ENCODE peak calls at places on chromosomes 2 and 18, in four cellular contexts. B is H1, J is HepG2, R is GM12878. Z is an unnamed sample.

GRCh38 chr18:7872569-7872968 is 305.5 kb downstream of the PTPRM start:
- DNase-seq in R (no peak), J (peak), B (no peak), Z (peak)

GRCh38 chr2:74835831-74836674 is 2.1 kb downstream of the HK2 start:
- DNase-seq in J (peak), R (no peak), B (no peak), Z (peak)

GRCh38 chr18:52652451-52652850 is 312.5 kb downstream of the DCC start:
- DNase-seq in B (no peak), R (no peak), J (no peak), Z (no peak)

GRCh38 chr18:50944245-50944917 is 23.5 kb upstream of the ELAC1 start:
- DNase-seq in B (no peak), J (no peak), R (no peak), Z (no peak)

GRCh38 chr2:134663451-134663850 is 55.3 kb downstream of the TMEM163 start:
- DNase-seq in R (no peak), B (no peak), J (no peak), Z (no peak)

GRCh38 chr2:65128297-65129190 is 1.4 kb downstream of the RAB1A start:
- DNase-seq in B (no peak), J (no peak), R (no peak), Z (no peak)

GRCh38 chr2:161386228-161386627 is 29.9 kb upstream of the TBR1 start:
- DNase-seq in J (no peak), R (peak), B (no peak), Z (no peak)

GRCh38 chr2:176085861-176086771 is 2.4 kb upstream of the EVX2 start:
- DNase-seq in B (no peak), R (no peak), J (peak), Z (peak)

GRCh38 chr2:141105763-141106162 is 1025.1 kb downstream of the LRP1B start:
- DNase-seq in R (no peak), B (no peak), J (no peak), Z (no peak)

GRCh38 chr2:201984800-201985525 is 48.7 kb upstream of the FZD7 start:
- DNase-seq in B (no peak), J (no peak), R (no peak), Z (peak)

GRCh38 chr2:26435106-26435505 is 33.4 kb downstream of the DRC1 start:
- DNase-seq in B (no peak), R (no peak), J (no peak), Z (no peak)

GRCh38 chr2:2796207-2796606 is 465.1 kb upstream of the MYT1L start:
- DNase-seq in B (no peak), J (no peak), R (no peak), Z (no peak)

GRCh38 chr2:160652236-160652635 is 158.6 kb upstream of the RBMS1 start:
- DNase-seq in B (no peak), R (no peak), J (no peak), Z (no peak)

GRCh38 chr2:26469092-26469710 is 8.7 kb downstream of the OTOF start:
- DNase-seq in J (peak), B (peak), R (peak), Z (peak)

GRCh38 chr2:179240481-179241451 is 23.9 kb downstream of the SESTD1 start:
- DNase-seq in R (no peak), J (peak), B (no peak), Z (no peak)

GRCh38 chr18:23812566-23813440 is 123.5 kb downstream of the LAMA3 start:
- DNase-seq in B (no peak), J (no peak), R (no peak), Z (peak)

GRCh38 chr2:219314804-219315468 is 5.7 kb upstream of the PTPRN start:
- DNase-seq in B (no peak), R (no peak), J (no peak), Z (no peak)

GRCh38 chr2:37500031-37500430 is 155.6 kb downstream of the QPCT start:
- DNase-seq in R (no peak), B (no peak), J (no peak), Z (no peak)

GRCh38 chr2:188963738-188964137 is 10.4 kb upstream of the COL3A1 start:
- DNase-seq in B (no peak), J (no peak), R (no peak), Z (no peak)

GRCh38 chr18:58529714-58530354 is 99.1 kb downstream of the ALPK2 start:
- DNase-seq in B (peak), J (peak), R (no peak), Z (peak)

GRCh38 chr18:57347784-57348183 is 4.6 kb upstream of the ST8SIA3 start:
- DNase-seq in R (no peak), B (no peak), J (no peak), Z (no peak)

GRCh38 chr18:26383454-26384270 is 157.4 kb downstream of the TAF4B start:
- DNase-seq in B (no peak), R (peak), J (peak), Z (peak)

GRCh38 chr18:24703316-24703715 is 242.9 kb downstream of the HRH4 start:
- DNase-seq in R (no peak), J (no peak), B (no peak), Z (no peak)

GRCh38 chr2:31286961-31287550 is 53.1 kb downstream of the EHD3 start:
- DNase-seq in B (no peak), J (no peak), R (no peak), Z (no peak)

GRCh38 chr2:8452979-8453903 is 228.6 kb upstream of the ID2 start:
- DNase-seq in R (no peak), J (peak), B (no peak), Z (no peak)

GRCh38 chr2:145411493-145411892 is 891.6 kb upstream of the ZEB2 start:
- DNase-seq in J (no peak), R (peak), B (no peak), Z (no peak)

GRCh38 chr18:858016-858415 is 46.0 kb upstream of the YES1 start:
- DNase-seq in J (no peak), B (no peak), R (no peak), Z (no peak)

GRCh38 chr18:13611058-13611615 is 115.2 kb downstream of the FAM210A start:
- DNase-seq in B (no peak), R (no peak), J (no peak), Z (peak)

GRCh38 chr2:207530160-207531023 is 630 bp downstream of the CREB1 start:
- DNase-seq in R (no peak), B (no peak), J (peak), Z (peak)

GRCh38 chr18:79361766-79362522 is 33.8 kb upstream of the NFATC1 start:
- DNase-seq in J (no peak), B (no peak), R (no peak), Z (no peak)

DNA sequence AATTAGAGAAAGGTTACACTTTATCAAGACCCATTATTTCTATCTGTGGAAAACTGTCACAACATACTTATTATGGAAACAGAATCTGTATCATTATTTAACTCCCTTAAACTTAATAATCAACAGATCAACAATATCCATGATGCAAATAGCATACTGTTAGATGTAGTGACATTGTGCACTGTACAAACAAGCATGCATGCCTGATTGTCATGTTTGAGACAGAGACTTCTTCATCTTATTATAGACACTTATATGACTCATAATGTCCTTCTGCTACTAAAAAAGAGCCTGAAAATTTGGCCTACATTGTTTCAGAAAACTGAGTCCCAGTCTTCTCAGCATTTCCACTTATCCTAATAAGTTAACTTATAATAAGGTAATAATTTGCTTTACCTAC is 304.0 kb downstream of the NRXN1 start:
- DNase-seq in R (no peak), B (no peak), J (no peak), Z (no peak)
- TF ChIP-seq TCF12 in R (no peak), B (no peak), J (no peak), Z (no peak)

GRCh38 chr2:82790277-82791021 is 1668.6 kb downstream of the SUCLG1 start:
- DNase-seq in J (peak), R (no peak), B (no peak), Z (no peak)
- H3K4me3 ChIP-seq in J (no peak), R (no peak), B (no peak), Z (no peak)

GRCh38 chr18:3504637-3505036 is 54.7 kb downstream of the TGIF1 start:
- DNase-seq in J (no peak), B (no peak), R (no peak), Z (no peak)

GRCh38 chr18:3498705-3499451 is 48.9 kb downstream of the TGIF1 start:
- DNase-seq in R (no peak), J (no peak), B (no peak), Z (peak)

GRCh38 chr18:3500016-3500415 is 50.0 kb downstream of the TGIF1 start:
- DNase-seq in B (no peak), R (no peak), J (peak), Z (no peak)

GRCh38 chr18:3499498-3499897 is 49.5 kb downstream of the TGIF1 start:
- DNase-seq in B (no peak), J (no peak), R (no peak), Z (peak)

GRCh38 chr18:3502650-3503049 is 52.7 kb downstream of the TGIF1 start:
- DNase-seq in B (no peak), R (no peak), J (no peak), Z (no peak)
- TF ChIP-seq TCF12 in B (no peak), R (no peak), J (no peak), Z (no peak)

GRCh38 chr18:73780218-73780617 is 367.4 kb downstream of the FBXO15 start:
- DNase-seq in J (no peak), B (no peak), R (no peak), Z (no peak)
- H3K4me3 ChIP-seq in J (no peak), B (no peak), R (no peak), Z (no peak)

GRCh38 chr2:175036582-175037018 is 31.4 kb upstream of the CHN1 start:
- DNase-seq in J (peak), B (no peak), R (no peak), Z (peak)
- TF ChIP-seq TCF12 in J (no peak), B (no peak), R (no peak), Z (no peak)

DNA sequence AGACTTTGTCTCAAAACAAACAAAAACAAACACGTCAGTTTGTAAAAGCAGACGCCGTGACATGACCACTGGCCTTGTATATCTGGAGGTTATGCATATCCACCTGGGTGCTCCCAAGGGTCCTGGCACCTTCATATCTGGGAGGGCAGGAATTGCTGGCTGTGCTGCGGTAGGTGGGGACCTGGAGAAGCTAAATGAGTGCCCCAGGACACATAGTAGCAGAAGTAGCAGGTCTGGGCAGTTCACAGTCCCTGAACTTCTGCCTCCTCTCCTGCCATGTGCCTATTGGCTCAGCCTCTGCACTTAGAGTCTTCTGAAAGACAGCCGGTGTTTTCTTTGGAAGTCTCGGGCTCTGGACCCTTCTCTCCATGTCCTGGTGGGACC is 30.9 kb upstream of the IL1R2 start:
- DNase-seq in J (peak), R (no peak), B (no peak), Z (no peak)
- H3K4me3 ChIP-seq in J (peak), R (no peak), B (no peak), Z (no peak)

DNA sequence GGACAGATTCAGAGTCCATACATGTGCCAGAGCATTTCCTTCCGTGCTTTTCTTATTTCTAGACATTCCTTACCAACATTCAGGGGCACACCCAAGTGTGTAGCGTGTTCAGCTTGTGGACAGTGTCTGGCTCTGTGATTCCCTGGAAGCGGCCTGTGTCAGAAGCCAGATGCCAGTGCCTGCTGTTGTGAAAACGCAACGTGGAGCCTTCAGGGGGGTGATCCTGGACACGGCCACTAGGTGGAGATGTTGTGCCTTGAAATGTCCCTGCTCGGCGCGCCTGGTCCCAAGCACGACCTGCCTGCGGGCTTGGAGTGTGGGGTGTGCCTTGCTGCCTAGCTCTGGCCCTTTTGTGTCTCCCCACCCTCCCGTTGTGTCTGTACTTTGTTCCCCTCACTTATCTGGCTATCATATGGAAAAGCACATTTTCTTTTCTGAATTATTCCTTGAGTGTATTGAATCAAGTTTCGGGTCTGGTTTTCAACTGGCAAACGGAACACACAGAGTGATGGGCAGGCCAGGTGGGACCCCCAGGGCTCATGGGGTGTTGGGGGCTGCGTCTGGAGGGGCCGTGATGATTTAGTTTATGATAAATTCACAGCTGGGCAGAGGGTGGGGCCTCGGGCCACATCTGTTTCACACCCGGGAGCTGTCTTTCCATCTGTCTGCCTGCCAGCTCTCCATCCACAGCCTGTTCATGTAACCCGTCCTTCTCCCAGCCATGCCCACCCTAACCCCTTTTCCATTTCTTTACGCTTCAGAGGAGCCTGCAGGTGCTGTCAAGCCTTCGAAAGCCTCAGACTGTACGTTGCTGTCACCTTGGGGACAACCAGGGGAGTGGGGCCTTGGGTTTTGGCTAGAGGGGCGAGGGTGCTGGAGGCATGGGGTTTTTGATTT is 95.5 kb downstream of the DYSF start:
- DNase-seq in B (peak), J (peak), R (no peak), Z (peak)
- TF ChIP-seq TCF12 in B (no peak), J (no peak), R (no peak), Z (no peak)

Z was measured in SK-N-SH.